ENCODE peak calls at places on chromosomes 7 and 10, in five cellular contexts. L, Q, V, N and P are unnamed samples.

GRCh38 chr10:132911712-132912097 is 30.7 kb downstream of the CFAP46 start:
- DNase-seq in L (peak; percentile 16), Q (peak; percentile 60), V (no peak), N (no peak), P (no peak)

GRCh38 chr7:96823274-96823673 is 113.6 kb upstream of the SEM1 start:
- DNase-seq in L (peak; percentile 75), Q (no peak), V (no peak), N (no peak), P (no peak)

GRCh38 chr10:5292196-5292735 is 72.5 kb upstream of the UCN3 start:
- DNase-seq in L (no peak), Q (no peak), V (no peak), N (no peak), P (no peak)

GRCh38 chr10:3874988-3875841 is 90.2 kb upstream of the KLF6 start:
- DNase-seq in L (no peak), Q (no peak), V (peak; percentile 44), N (no peak), P (peak; percentile 35)

GRCh38 chr7:85102813-85103350 is 84.0 kb downstream of the SEMA3D start:
- DNase-seq in L (peak; percentile 62), Q (no peak), V (no peak), N (no peak), P (no peak)

GRCh38 chr10:35223016-35223415 is 96.4 kb downstream of the CREM start:
- DNase-seq in L (no peak), Q (no peak), V (no peak), N (no peak), P (no peak)

GRCh38 chr10:110852255-110852896 is 19.4 kb upstream of the PDCD4 start:
- DNase-seq in L (peak; percentile 34), Q (no peak), V (no peak), N (no peak), P (no peak)

GRCh38 chr7:155066417-155066950 is 3.6 kb upstream of the HTR5A start:
- DNase-seq in L (peak; percentile 87), Q (no peak), V (no peak), N (no peak), P (no peak)

GRCh38 chr10:123100030-123100762 is 35.6 kb upstream of the HMX3 start:
- DNase-seq in L (peak; percentile 4), Q (no peak), V (no peak), N (no peak), P (no peak)

GRCh38 chr7:133778472-133778871 is 348.7 kb upstream of the LRGUK start:
- DNase-seq in L (no peak), Q (no peak), V (no peak), N (no peak), P (no peak)

GRCh38 chr10:22340362-22341189 is 4.7 kb upstream of the SPAG6 start:
- DNase-seq in L (peak; percentile 83), Q (peak; percentile 90), V (peak; percentile 60), N (peak; percentile 66), P (peak; percentile 52)

GRCh38 chr7:129843982-129844840 is 108.5 kb downstream of the UBE2H start:
- DNase-seq in L (peak; percentile 21), Q (no peak), V (no peak), N (no peak), P (no peak)

GRCh38 chr7:1397491-1398327 is 61.6 kb downstream of the MICALL2 start:
- DNase-seq in L (peak; percentile 79), Q (no peak), V (no peak), N (no peak), P (no peak)

GRCh38 chr10:83527934-83528333 is 611.4 kb upstream of the GHITM start:
- DNase-seq in L (no peak), Q (no peak), V (no peak), N (no peak), P (no peak)
- H3K9me3 ChIP-seq in L (no peaks in the 10 kb centered on the region), Q (peaks cover 3% of the 10 kb centered on the region), V (peaks cover 33% of the 10 kb centered on the region), N (peaks cover 66% of the 10 kb centered on the region), P (no peaks in the 10 kb centered on the region)

GRCh38 chr10:63206997-63207952 is 74.1 kb downstream of the NRBF2 start:
- DNase-seq in L (peak; percentile 90), Q (no peak), V (peak; percentile 17), N (no peak), P (no peak)
- H3K9me3 ChIP-seq in L (no peaks in the 10 kb centered on the region), Q (no peaks in the 10 kb centered on the region), V (no peaks in the 10 kb centered on the region), N (peaks cover 4% of the 10 kb centered on the region), P (no peaks in the 10 kb centered on the region)

GRCh38 chr10:71946700-71947099 is 17.5 kb upstream of the CHST3 start:
- DNase-seq in L (no peak), Q (no peak), V (no peak), N (no peak), P (no peak)
- H3K9me3 ChIP-seq in L (peaks cover 6% of the 10 kb centered on the region), Q (peaks cover 18% of the 10 kb centered on the region), V (peaks cover 63% of the 10 kb centered on the region), N (peaks cover 54% of the 10 kb centered on the region), P (peaks cover 7% of the 10 kb centered on the region)

GRCh38 chr7:30193333-30193943 is 58.7 kb downstream of the MTURN start:
- DNase-seq in L (no peak), Q (no peak), V (no peak), N (no peak), P (no peak)
- H3K9me3 ChIP-seq in L (no peaks in the 10 kb centered on the region), Q (no peaks in the 10 kb centered on the region), V (peaks cover 5% of the 10 kb centered on the region), N (peaks cover 20% of the 10 kb centered on the region), P (peaks cover under 1% of the 10 kb centered on the region)

GRCh38 chr10:42519761-42520460 is 118.5 kb downstream of the ZNF33B start:
- DNase-seq in L (peak; percentile 3), Q (no peak), V (no peak), N (no peak), P (no peak)
- H3K9me3 ChIP-seq in L (peaks cover 15% of the 10 kb centered on the region), Q (peaks cover 29% of the 10 kb centered on the region), V (peaks cover 100% of the 10 kb centered on the region), N (peaks cover 100% of the 10 kb centered on the region), P (peaks cover 36% of the 10 kb centered on the region)

GRCh38 chr7:27247452-27248426 is 5.1 kb downstream of the EVX1 start:
- DNase-seq in L (no peak), Q (no peak), V (no peak), N (no peak), P (no peak)

GRCh38 chr7:27248911-27249723 is 6.5 kb downstream of the EVX1 start:
- DNase-seq in L (peak; percentile 87), Q (no peak), V (no peak), N (no peak), P (no peak)

GRCh38 chr7:27247000-27247399 is 4.4 kb downstream of the EVX1 start:
- DNase-seq in L (no peak), Q (no peak), V (no peak), N (no peak), P (no peak)

GRCh38 chr7:27249724-27250636 is 7.4 kb downstream of the EVX1 start:
- DNase-seq in L (no peak), Q (no peak), V (no peak), N (no peak), P (no peak)

GRCh38 chr7:27248427-27248806 is 5.8 kb downstream of the EVX1 start:
- DNase-seq in L (no peak), Q (no peak), V (no peak), N (no peak), P (no peak)
- H3K9me3 ChIP-seq in L (no peaks in the 10 kb centered on the region), Q (no peaks in the 10 kb centered on the region), V (no peaks in the 10 kb centered on the region), N (no peaks in the 10 kb centered on the region), P (no peaks in the 10 kb centered on the region)

GRCh38 chr7:64181586-64181985 is 25.4 kb upstream of the ZNF735 start:
- DNase-seq in L (no peak), Q (no peak), V (no peak), N (no peak), P (no peak)
- H3K9me3 ChIP-seq in L (no peaks in the 10 kb centered on the region), Q (peaks cover 2% of the 10 kb centered on the region), V (peaks cover 44% of the 10 kb centered on the region), N (peaks cover 7% of the 10 kb centered on the region), P (no peaks in the 10 kb centered on the region)